ENCODE peak calls at places on chromosomes 6 and 20, in eight cellular contexts. One of them, this sample, is unnamed.

GRCh38 chr6:72032056-72032455 is 145.7 kb downstream of the RIMS1 start:
- DNase-seq in uterus: no peak
- DNase-seq in thyroid gland: no peak
- DNase-seq in ovary: no peak
- DNase-seq in H9: no peak
- DNase-seq in spleen: no peak
- DNase-seq in dorsolateral prefrontal cortex: no peak
- DNase-seq in HFFc6: peak
- DNase-seq in this sample: peak

GRCh38 chr20:20820104-20820503 is 107.7 kb upstream of the RALGAPA2 start:
- DNase-seq in uterus: no peak
- DNase-seq in thyroid gland: no peak
- DNase-seq in ovary: no peak
- DNase-seq in H9: peak
- DNase-seq in spleen: no peak
- DNase-seq in dorsolateral prefrontal cortex: no peak
- DNase-seq in HFFc6: no peak
- DNase-seq in this sample: peak

GRCh38 chr6:70734979-70735378 is 67.3 kb downstream of the SMAP1 start:
- DNase-seq in uterus: no peak
- DNase-seq in thyroid gland: no peak
- DNase-seq in ovary: no peak
- DNase-seq in H9: no peak
- DNase-seq in spleen: no peak
- DNase-seq in dorsolateral prefrontal cortex: no peak
- DNase-seq in HFFc6: no peak
- DNase-seq in this sample: no peak

GRCh38 chr20:11993886-11994466 is 76.3 kb downstream of the BTBD3 start:
- DNase-seq in uterus: no peak
- DNase-seq in thyroid gland: no peak
- DNase-seq in ovary: no peak
- DNase-seq in H9: peak
- DNase-seq in spleen: no peak
- DNase-seq in dorsolateral prefrontal cortex: no peak
- DNase-seq in HFFc6: no peak
- DNase-seq in this sample: no peak

GRCh38 chr6:142291512-142291911 is 10.3 kb upstream of the ADGRG6 start:
- DNase-seq in uterus: no peak
- DNase-seq in thyroid gland: no peak
- DNase-seq in ovary: no peak
- DNase-seq in H9: no peak
- DNase-seq in spleen: no peak
- DNase-seq in dorsolateral prefrontal cortex: no peak
- DNase-seq in HFFc6: no peak
- DNase-seq in this sample: no peak

GRCh38 chr20:50879649-50880550 is 51.3 kb downstream of the ADNP start:
- DNase-seq in uterus: no peak
- DNase-seq in thyroid gland: no peak
- DNase-seq in ovary: no peak
- DNase-seq in H9: no peak
- DNase-seq in spleen: peak
- DNase-seq in dorsolateral prefrontal cortex: no peak
- DNase-seq in HFFc6: no peak
- DNase-seq in this sample: no peak

GRCh38 chr6:87908978-87909802 is 138.5 kb upstream of the SPACA1 start:
- DNase-seq in uterus: no peak
- DNase-seq in thyroid gland: no peak
- DNase-seq in ovary: no peak
- DNase-seq in H9: no peak
- DNase-seq in spleen: no peak
- DNase-seq in dorsolateral prefrontal cortex: no peak
- DNase-seq in HFFc6: no peak
- DNase-seq in this sample: peak

GRCh38 chr6:89562114-89562815 is 76.3 kb downstream of the LYRM2 start:
- DNase-seq in uterus: peak
- DNase-seq in thyroid gland: peak
- DNase-seq in ovary: no peak
- DNase-seq in H9: no peak
- DNase-seq in spleen: no peak
- DNase-seq in dorsolateral prefrontal cortex: no peak
- DNase-seq in HFFc6: no peak
- DNase-seq in this sample: peak

GRCh38 chr6:146965110-146965689 is 239.0 kb upstream of the STXBP5 start:
- DNase-seq in uterus: no peak
- DNase-seq in thyroid gland: no peak
- DNase-seq in ovary: no peak
- DNase-seq in H9: no peak
- DNase-seq in spleen: no peak
- DNase-seq in dorsolateral prefrontal cortex: no peak
- DNase-seq in HFFc6: no peak
- DNase-seq in this sample: no peak

GRCh38 chr6:10341605-10342004 is 73.3 kb downstream of the TFAP2A start:
- DNase-seq in uterus: no peak
- DNase-seq in thyroid gland: no peak
- DNase-seq in ovary: no peak
- DNase-seq in H9: no peak
- DNase-seq in spleen: no peak
- DNase-seq in dorsolateral prefrontal cortex: no peak
- DNase-seq in HFFc6: no peak
- DNase-seq in this sample: no peak

GRCh38 chr6:77124604-77125003 is 338.7 kb downstream of the HTR1B start:
- DNase-seq in uterus: no peak
- DNase-seq in thyroid gland: no peak
- DNase-seq in ovary: no peak
- DNase-seq in H9: no peak
- DNase-seq in spleen: no peak
- DNase-seq in dorsolateral prefrontal cortex: no peak
- DNase-seq in HFFc6: peak
- DNase-seq in this sample: no peak
- TF ChIP-seq CTCF in uterus: no peak
- TF ChIP-seq CTCF in thyroid gland: no peak
- TF ChIP-seq CTCF in ovary: no peak
- TF ChIP-seq CTCF in H9: peak
- TF ChIP-seq CTCF in spleen: no peak
- TF ChIP-seq CTCF in dorsolateral prefrontal cortex: no peak
- TF ChIP-seq CTCF in HFFc6: peak
- TF ChIP-seq CTCF in this sample: no peak

DNA sequence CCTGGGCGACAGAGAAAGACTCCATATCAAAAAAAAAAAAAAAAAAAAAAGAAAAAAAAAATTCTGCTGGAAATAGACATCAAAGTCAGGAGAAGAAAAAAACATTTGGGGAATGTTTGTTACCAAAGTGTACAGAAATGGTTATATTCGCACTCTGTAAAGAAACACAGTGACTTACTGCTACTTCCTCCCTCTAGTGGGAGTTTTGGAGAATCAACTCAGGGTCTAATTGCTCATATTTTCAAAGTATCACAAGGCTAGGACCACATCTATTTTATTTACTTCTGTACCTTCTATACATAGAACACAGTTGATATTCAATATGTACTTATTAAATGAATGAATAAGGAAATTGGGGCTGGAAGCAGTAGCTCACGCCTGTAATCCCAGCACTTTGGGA is 24.4 kb downstream of the ARG1 start:
- DNase-seq in uterus: no peak
- DNase-seq in thyroid gland: no peak
- DNase-seq in ovary: no peak
- DNase-seq in H9: no peak
- DNase-seq in spleen: no peak
- DNase-seq in dorsolateral prefrontal cortex: no peak
- DNase-seq in HFFc6: no peak
- DNase-seq in this sample: peak
- TF ChIP-seq CTCF in uterus: no peak
- TF ChIP-seq CTCF in thyroid gland: peak
- TF ChIP-seq CTCF in ovary: peak
- TF ChIP-seq CTCF in H9: peak
- TF ChIP-seq CTCF in spleen: no peak
- TF ChIP-seq CTCF in dorsolateral prefrontal cortex: no peak
- TF ChIP-seq CTCF in HFFc6: peak
- TF ChIP-seq CTCF in this sample: peak

GRCh38 chr6:2381872-2382661 is 136.7 kb upstream of the GMDS start:
- DNase-seq in uterus: no peak
- DNase-seq in thyroid gland: no peak
- DNase-seq in ovary: no peak
- DNase-seq in H9: no peak
- DNase-seq in spleen: no peak
- DNase-seq in dorsolateral prefrontal cortex: no peak
- DNase-seq in HFFc6: no peak
- DNase-seq in this sample: no peak
- TF ChIP-seq CTCF in uterus: no peak
- TF ChIP-seq CTCF in thyroid gland: no peak
- TF ChIP-seq CTCF in ovary: no peak
- TF ChIP-seq CTCF in H9: no peak
- TF ChIP-seq CTCF in spleen: no peak
- TF ChIP-seq CTCF in dorsolateral prefrontal cortex: no peak
- TF ChIP-seq CTCF in HFFc6: no peak
- TF ChIP-seq CTCF in this sample: no peak

GRCh38 chr6:75368151-75368779 is 83.7 kb upstream of the TMEM30A start:
- DNase-seq in uterus: no peak
- DNase-seq in thyroid gland: peak
- DNase-seq in ovary: no peak
- DNase-seq in H9: peak
- DNase-seq in spleen: no peak
- DNase-seq in dorsolateral prefrontal cortex: no peak
- DNase-seq in HFFc6: no peak
- DNase-seq in this sample: peak
- TF ChIP-seq CTCF in uterus: peak
- TF ChIP-seq CTCF in thyroid gland: peak
- TF ChIP-seq CTCF in ovary: no peak
- TF ChIP-seq CTCF in H9: peak
- TF ChIP-seq CTCF in spleen: no peak
- TF ChIP-seq CTCF in dorsolateral prefrontal cortex: no peak
- TF ChIP-seq CTCF in HFFc6: peak
- TF ChIP-seq CTCF in this sample: peak

GRCh38 chr6:33049323-33049722 is 24.1 kb downstream of the HLA-DPA1 start:
- DNase-seq in uterus: no peak
- DNase-seq in thyroid gland: no peak
- DNase-seq in ovary: no peak
- DNase-seq in H9: peak
- DNase-seq in spleen: no peak
- DNase-seq in dorsolateral prefrontal cortex: no peak
- DNase-seq in HFFc6: no peak
- DNase-seq in this sample: no peak
- TF ChIP-seq CTCF in uterus: no peak
- TF ChIP-seq CTCF in thyroid gland: no peak
- TF ChIP-seq CTCF in ovary: no peak
- TF ChIP-seq CTCF in H9: peak
- TF ChIP-seq CTCF in spleen: no peak
- TF ChIP-seq CTCF in dorsolateral prefrontal cortex: no peak
- TF ChIP-seq CTCF in HFFc6: peak
- TF ChIP-seq CTCF in this sample: peak

GRCh38 chr6:154705471-154706113 is 27.6 kb upstream of the SCAF8 start:
- DNase-seq in uterus: no peak
- DNase-seq in thyroid gland: no peak
- DNase-seq in ovary: peak
- DNase-seq in H9: no peak
- DNase-seq in spleen: no peak
- DNase-seq in dorsolateral prefrontal cortex: no peak
- DNase-seq in HFFc6: no peak
- DNase-seq in this sample: peak
- TF ChIP-seq CTCF in uterus: no peak
- TF ChIP-seq CTCF in thyroid gland: no peak
- TF ChIP-seq CTCF in ovary: no peak
- TF ChIP-seq CTCF in H9: no peak
- TF ChIP-seq CTCF in spleen: no peak
- TF ChIP-seq CTCF in dorsolateral prefrontal cortex: no peak
- TF ChIP-seq CTCF in HFFc6: no peak
- TF ChIP-seq CTCF in this sample: no peak

This sample was measured in cardiac fibroblast.